ENCODE peak calls at places on chromosomes 5 and 9, in five cellular contexts. R, Z, X, N and B are unnamed samples. For H3K4me1 and H3K9me3, the result is how much of the 10 kb centered on the place peaks cover.

GRCh38 chr5:101278011-101278687 is 375.1 kb upstream of the ST8SIA4 start:
- DNase-seq in Z (no peak), N (no peak), X (no peak), R (no peak), B (no peak)

GRCh38 chr9:123364241-123364824 is 8.3 kb downstream of the CRB2 start:
- DNase-seq in Z (no peak), X (no peak), N (no peak), R (no peak), B (no peak)

GRCh38 chr9:73081979-73082657 is 69.5 kb upstream of the ANXA1 start:
- DNase-seq in N (peak), X (peak), Z (no peak), R (peak), B (no peak)

GRCh38 chr9:34237836-34238235 is 59.0 kb downstream of the UBAP1 start:
- DNase-seq in N (no peak), Z (no peak), R (no peak), X (no peak), B (no peak)

GRCh38 chr5:143302344-143302743 is 101.1 kb downstream of the NR3C1 start:
- DNase-seq in R (no peak), X (no peak), Z (no peak), N (no peak), B (no peak)

GRCh38 chr9:13535141-13535540 is 255.6 kb upstream of the MPDZ start:
- DNase-seq in Z (peak), N (no peak), X (no peak), R (no peak), B (no peak)

GRCh38 chr5:160463775-160464465 is 42.3 kb downstream of the PTTG1 start:
- DNase-seq in Z (no peak), N (no peak), X (no peak), R (peak), B (no peak)

GRCh38 chr9:77944556-77945261 is 86.9 kb downstream of the GNAQ start:
- DNase-seq in R (peak), Z (no peak), X (no peak), N (no peak), B (no peak)

GRCh38 chr9:77016526-77017504 is 2.6 kb upstream of the FOXB2 start:
- DNase-seq in X (peak), N (no peak), R (no peak), Z (no peak), B (no peak)

GRCh38 chr9:133976191-133976861 is 15.8 kb downstream of the VAV2 start:
- DNase-seq in R (no peak), N (no peak), X (no peak), Z (peak), B (peak)

GRCh38 chr9:117644607-117645244 is 59.5 kb upstream of the TLR4 start:
- DNase-seq in X (peak), N (peak), R (peak), Z (peak), B (no peak)

GRCh38 chr5:24167791-24168190 is 477.0 kb downstream of the CDH10 start:
- DNase-seq in Z (no peak), R (no peak), X (no peak), N (no peak), B (no peak)

GRCh38 chr5:24163091-24163490 is 481.7 kb downstream of the CDH10 start:
- DNase-seq in R (no peak), Z (no peak), N (no peak), X (no peak), B (no peak)

GRCh38 chr5:24161559-24161958 is 483.2 kb downstream of the CDH10 start:
- DNase-seq in R (no peak), X (no peak), Z (no peak), N (no peak), B (no peak)

GRCh38 chr5:24162343-24162742 is 482.4 kb downstream of the CDH10 start:
- DNase-seq in Z (no peak), R (no peak), X (no peak), N (no peak), B (no peak)
- H3K4me3 ChIP-seq in Z (no peak), R (no peak), X (no peak), N (no peak), B (no peak)

DNA sequence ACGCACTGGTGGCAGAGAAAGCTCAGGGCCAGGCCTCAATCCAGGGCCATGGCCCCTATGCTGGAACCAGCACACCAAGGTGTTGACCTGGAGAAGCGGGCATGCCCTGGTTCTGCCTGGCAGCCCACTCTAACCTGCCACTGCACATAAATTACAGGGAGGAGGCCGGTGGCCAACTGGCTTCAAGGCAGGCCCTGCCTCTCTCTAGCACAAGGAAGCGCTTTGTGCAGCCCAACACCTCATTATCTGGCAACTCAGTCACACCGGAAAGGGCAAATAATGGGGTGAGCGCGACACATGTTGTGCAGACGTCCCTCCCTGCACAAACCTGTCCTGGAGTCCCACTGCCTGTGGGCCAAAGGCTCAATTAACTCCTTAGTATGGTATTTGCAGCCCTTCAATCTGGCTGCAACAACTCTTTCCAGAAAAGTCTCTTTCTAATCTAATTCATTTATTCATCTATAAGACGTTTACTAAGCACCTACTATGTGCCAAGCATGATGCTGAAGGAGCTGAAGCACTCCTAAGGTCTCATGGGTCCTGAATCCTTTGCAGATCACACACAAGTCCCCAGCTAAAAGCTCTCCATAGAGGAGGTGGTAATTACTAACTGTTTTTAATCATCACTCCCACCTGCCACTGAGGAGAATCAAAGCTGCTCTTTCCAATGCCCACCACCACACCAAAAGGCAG is 24.9 kb downstream of the SHB start:
- DNase-seq in Z (no peak), R (no peak), X (no peak), N (no peak), B (no peak)
- H3K4me1 ChIP-seq in Z (half or more), R (under half), X (under half), N (under half), B (half or more)

GRCh38 chr5:44660251-44660650 is 148.5 kb upstream of the MRPS30 start:
- DNase-seq in R (no peak), X (no peak), N (no peak), Z (no peak), B (no peak)
- H3K9me3 ChIP-seq in R (under half), X (under half), N (under half), Z (under half), B (under half)

GRCh38 chr5:72633649-72634048 is 126.4 kb upstream of the ZNF366 start:
- DNase-seq in Z (no peak), R (no peak), N (no peak), X (peak), B (no peak)
- H3K4me3 ChIP-seq in Z (no peak), R (no peak), N (no peak), X (no peak), B (no peak)

GRCh38 chr5:113044776-113045175 is 68.2 kb downstream of the DCP2 start:
- DNase-seq in X (no peak), N (no peak), Z (no peak), R (no peak), B (no peak)
- H3K4me1 ChIP-seq in X (under half), N (under half), Z (under half), R (under half), B (under half)